ENCODE peak calls at places on chromosomes 7 and 10, in nine cellular contexts. One of them, this sample, is unnamed.

GRCh38 chr10:110808619-110809018 is 63.1 kb upstream of the PDCD4 start:
- DNase-seq in AG10803: no peak
- DNase-seq in SK-N-SH: no peak
- DNase-seq in PC-9: no peak
- DNase-seq in left ventricle myocardium inferior: no peak
- DNase-seq in heart right ventricle: no peak
- DNase-seq in left lung: no peak
- DNase-seq in kidney epithelial cell: no peak
- DNase-seq in HepG2: no peak
- DNase-seq in this sample: no peak

GRCh38 chr7:142749218-142749993 is at the start of gene PRSS1:
- DNase-seq in AG10803: no peak
- DNase-seq in heart right ventricle: no peak
- DNase-seq in left lung: no peak
- DNase-seq in PC-9: peak; percentile 74
- DNase-seq in left ventricle myocardium inferior: no peak
- DNase-seq in SK-N-SH: no peak
- DNase-seq in HepG2: no peak
- DNase-seq in kidney epithelial cell: no peak
- DNase-seq in this sample: no peak

GRCh38 chr7:108448777-108449576 is 7.3 kb downstream of the NRCAM start:
- DNase-seq in kidney epithelial cell: no peak
- DNase-seq in HepG2: no peak
- DNase-seq in SK-N-SH: peak; percentile 22
- DNase-seq in heart right ventricle: no peak
- DNase-seq in left lung: no peak
- DNase-seq in AG10803: no peak
- DNase-seq in left ventricle myocardium inferior: no peak
- DNase-seq in PC-9: no peak
- DNase-seq in this sample: no peak

GRCh38 chr10:76282122-76283030 is 851.0 kb downstream of the LRMDA start:
- DNase-seq in left ventricle myocardium inferior: no peak
- DNase-seq in SK-N-SH: peak; percentile 65
- DNase-seq in left lung: no peak
- DNase-seq in AG10803: peak; percentile 28
- DNase-seq in PC-9: no peak
- DNase-seq in kidney epithelial cell: no peak
- DNase-seq in heart right ventricle: no peak
- DNase-seq in HepG2: no peak
- DNase-seq in this sample: peak; percentile 55

GRCh38 chr7:2110586-2111396 is 122.0 kb downstream of the MAD1L1 start:
- DNase-seq in left lung: no peak
- DNase-seq in AG10803: no peak
- DNase-seq in SK-N-SH: no peak
- DNase-seq in HepG2: peak; percentile 93
- DNase-seq in PC-9: no peak
- DNase-seq in kidney epithelial cell: no peak
- DNase-seq in heart right ventricle: no peak
- DNase-seq in left ventricle myocardium inferior: no peak
- DNase-seq in this sample: peak; percentile 13

GRCh38 chr10:35564276-35564982 is 40.7 kb upstream of the GJD4 start:
- DNase-seq in left lung: no peak
- DNase-seq in PC-9: no peak
- DNase-seq in SK-N-SH: no peak
- DNase-seq in left ventricle myocardium inferior: peak; percentile 24
- DNase-seq in HepG2: no peak
- DNase-seq in kidney epithelial cell: no peak
- DNase-seq in AG10803: peak; percentile 69
- DNase-seq in heart right ventricle: peak; percentile 29
- DNase-seq in this sample: peak; percentile 52

GRCh38 chr7:151671514-151671913 is 151.8 kb upstream of the RHEB start:
- DNase-seq in left lung: no peak
- DNase-seq in kidney epithelial cell: no peak
- DNase-seq in SK-N-SH: no peak
- DNase-seq in left ventricle myocardium inferior: no peak
- DNase-seq in HepG2: no peak
- DNase-seq in PC-9: peak; percentile 49
- DNase-seq in AG10803: no peak
- DNase-seq in heart right ventricle: no peak
- DNase-seq in this sample: peak; percentile 63

GRCh38 chr7:27842851-27843250 is 102.9 kb downstream of the TAX1BP1 start:
- DNase-seq in heart right ventricle: no peak
- DNase-seq in HepG2: no peak
- DNase-seq in left lung: no peak
- DNase-seq in kidney epithelial cell: no peak
- DNase-seq in left ventricle myocardium inferior: no peak
- DNase-seq in AG10803: no peak
- DNase-seq in PC-9: no peak
- DNase-seq in SK-N-SH: peak; percentile 15
- DNase-seq in this sample: no peak

GRCh38 chr7:31493714-31494181 is 20.1 kb upstream of the ITPRID1 start:
- DNase-seq in heart right ventricle: no peak
- DNase-seq in left ventricle myocardium inferior: no peak
- DNase-seq in kidney epithelial cell: peak; percentile 57
- DNase-seq in SK-N-SH: no peak
- DNase-seq in AG10803: no peak
- DNase-seq in left lung: no peak
- DNase-seq in PC-9: peak; percentile 77
- DNase-seq in HepG2: peak; percentile 2
- DNase-seq in this sample: peak; percentile 8

GRCh38 chr10:59216178-59216869 is 39.9 kb downstream of the PHYHIPL start:
- DNase-seq in kidney epithelial cell: no peak
- DNase-seq in HepG2: peak; percentile 56
- DNase-seq in SK-N-SH: no peak
- DNase-seq in left lung: no peak
- DNase-seq in heart right ventricle: no peak
- DNase-seq in left ventricle myocardium inferior: no peak
- DNase-seq in PC-9: no peak
- DNase-seq in AG10803: no peak
- DNase-seq in this sample: no peak

GRCh38 chr10:17147884-17148494 is 18.4 kb upstream of the CUBN start:
- DNase-seq in kidney epithelial cell: peak; percentile 5
- DNase-seq in PC-9: no peak
- DNase-seq in HepG2: peak; percentile 38
- DNase-seq in AG10803: no peak
- DNase-seq in SK-N-SH: no peak
- DNase-seq in left ventricle myocardium inferior: no peak
- DNase-seq in heart right ventricle: no peak
- DNase-seq in left lung: no peak
- DNase-seq in this sample: no peak

GRCh38 chr10:95319239-95319638 is 28.4 kb upstream of the PDLIM1 start:
- DNase-seq in left ventricle myocardium inferior: no peak
- DNase-seq in left lung: no peak
- DNase-seq in AG10803: no peak
- DNase-seq in kidney epithelial cell: no peak
- DNase-seq in PC-9: no peak
- DNase-seq in SK-N-SH: no peak
- DNase-seq in heart right ventricle: no peak
- DNase-seq in HepG2: no peak
- DNase-seq in this sample: no peak

DNA sequence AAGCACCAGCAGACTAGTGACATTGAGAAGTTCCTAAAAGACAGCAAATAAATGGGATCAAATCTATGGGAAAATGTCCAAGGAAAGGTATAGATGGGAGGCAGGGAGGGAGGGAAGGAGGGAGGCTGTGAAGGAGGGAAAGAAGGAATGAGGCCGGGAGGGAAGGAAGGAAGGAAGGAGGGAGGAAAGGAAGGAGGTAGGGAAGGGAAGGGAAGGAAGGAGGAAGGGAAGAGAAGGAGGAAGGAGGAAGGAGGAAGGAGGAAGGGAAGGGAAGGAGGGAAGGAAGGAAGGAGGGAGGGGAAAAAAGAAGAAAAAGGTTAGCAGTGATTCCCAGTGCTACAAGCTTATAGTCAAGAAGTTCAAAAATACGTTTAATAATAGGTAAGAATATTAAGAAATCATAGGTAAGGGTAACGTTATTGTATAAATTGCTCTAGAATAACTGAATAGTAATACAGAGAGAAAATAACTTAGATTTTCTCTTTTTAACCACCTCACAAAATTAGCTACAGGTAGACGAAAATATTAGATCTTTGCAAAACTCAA is 106.9 kb downstream of the LMBR1 start:
- DNase-seq in kidney epithelial cell: no peak
- DNase-seq in SK-N-SH: no peak
- DNase-seq in heart right ventricle: no peak
- DNase-seq in left ventricle myocardium inferior: no peak
- DNase-seq in left lung: no peak
- DNase-seq in PC-9: no peak
- DNase-seq in AG10803: no peak
- DNase-seq in HepG2: no peak
- DNase-seq in this sample: no peak
- TF ChIP-seq CTCF in kidney epithelial cell: no peak
- TF ChIP-seq CTCF in SK-N-SH: no peak
- TF ChIP-seq CTCF in heart right ventricle: no peak
- TF ChIP-seq CTCF in left ventricle myocardium inferior: no peak
- TF ChIP-seq CTCF in left lung: no peak
- TF ChIP-seq CTCF in PC-9: no peak
- TF ChIP-seq CTCF in AG10803: no peak
- TF ChIP-seq CTCF in HepG2: no peak
- TF ChIP-seq CTCF in this sample: no peak

GRCh38 chr7:123846217-123846891 is 1.4 kb downstream of the HYAL4 start:
- DNase-seq in kidney epithelial cell: no peak
- DNase-seq in AG10803: no peak
- DNase-seq in left ventricle myocardium inferior: no peak
- DNase-seq in SK-N-SH: no peak
- DNase-seq in left lung: no peak
- DNase-seq in PC-9: peak; percentile 71
- DNase-seq in HepG2: no peak
- DNase-seq in heart right ventricle: no peak
- DNase-seq in this sample: peak; percentile 6
- H3K4me3 ChIP-seq in kidney epithelial cell: no peak overlapping the region
- H3K4me3 ChIP-seq in AG10803: no peak overlapping the region
- H3K4me3 ChIP-seq in left ventricle myocardium inferior: no peak overlapping the region
- H3K4me3 ChIP-seq in SK-N-SH: no peak overlapping the region
- H3K4me3 ChIP-seq in left lung: no peak overlapping the region
- H3K4me3 ChIP-seq in PC-9: no peak overlapping the region
- H3K4me3 ChIP-seq in HepG2: no peak overlapping the region
- H3K4me3 ChIP-seq in heart right ventricle: no peak overlapping the region
- H3K4me3 ChIP-seq in this sample: no peak overlapping the region

GRCh38 chr7:155943251-155943899 is 131.1 kb upstream of the SHH start:
- DNase-seq in PC-9: no peak
- DNase-seq in HepG2: no peak
- DNase-seq in AG10803: no peak
- DNase-seq in SK-N-SH: no peak
- DNase-seq in left lung: no peak
- DNase-seq in kidney epithelial cell: no peak
- DNase-seq in left ventricle myocardium inferior: no peak
- DNase-seq in heart right ventricle: no peak
- DNase-seq in this sample: no peak

GRCh38 chr7:155947051-155947450 is 134.8 kb upstream of the SHH start:
- DNase-seq in SK-N-SH: no peak
- DNase-seq in PC-9: peak; percentile 81
- DNase-seq in heart right ventricle: no peak
- DNase-seq in left lung: no peak
- DNase-seq in left ventricle myocardium inferior: no peak
- DNase-seq in kidney epithelial cell: peak; percentile 69
- DNase-seq in AG10803: no peak
- DNase-seq in HepG2: no peak
- DNase-seq in this sample: no peak

GRCh38 chr7:155948423-155948822 is 136.2 kb upstream of the SHH start:
- DNase-seq in HepG2: no peak
- DNase-seq in kidney epithelial cell: no peak
- DNase-seq in left ventricle myocardium inferior: no peak
- DNase-seq in AG10803: no peak
- DNase-seq in SK-N-SH: no peak
- DNase-seq in heart right ventricle: no peak
- DNase-seq in PC-9: no peak
- DNase-seq in left lung: no peak
- DNase-seq in this sample: no peak

GRCh38 chr7:155944901-155945300 is 132.6 kb upstream of the SHH start:
- DNase-seq in heart right ventricle: no peak
- DNase-seq in HepG2: no peak
- DNase-seq in PC-9: no peak
- DNase-seq in left ventricle myocardium inferior: no peak
- DNase-seq in kidney epithelial cell: no peak
- DNase-seq in AG10803: no peak
- DNase-seq in left lung: no peak
- DNase-seq in SK-N-SH: no peak
- DNase-seq in this sample: no peak

DNA sequence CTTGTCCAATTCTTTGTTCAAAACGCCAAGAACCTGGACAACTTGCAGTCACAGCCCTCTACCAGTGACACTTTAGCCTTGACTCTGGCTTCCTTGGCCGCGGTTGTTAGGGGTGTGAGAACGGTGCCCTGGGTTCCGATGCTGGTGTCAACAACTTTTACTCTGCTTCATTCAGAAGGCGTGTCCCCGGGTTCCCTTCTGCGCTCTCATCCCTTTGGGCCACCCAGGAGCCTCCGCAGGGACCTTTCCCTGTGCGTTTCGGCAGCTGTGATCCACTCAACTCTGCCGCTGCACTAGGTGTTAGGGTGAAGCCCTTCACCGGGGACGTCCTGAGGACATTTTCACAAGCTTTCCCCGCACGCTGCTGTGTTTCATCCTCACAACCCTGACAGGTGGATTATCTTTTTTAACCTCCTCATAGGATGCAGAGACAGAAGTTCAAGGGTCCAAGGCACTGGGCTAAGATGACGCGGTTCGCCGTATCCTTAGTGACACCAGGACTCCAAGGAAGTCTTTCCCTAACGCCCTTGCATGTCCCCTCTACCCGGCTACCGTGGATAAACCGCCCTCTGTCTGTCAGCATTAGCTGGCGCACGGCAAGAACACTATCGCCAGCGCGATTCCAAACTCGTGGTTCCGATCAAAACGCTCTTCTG is 133.5 kb upstream of the SHH start:
- DNase-seq in left ventricle myocardium inferior: no peak
- DNase-seq in left lung: no peak
- DNase-seq in HepG2: no peak
- DNase-seq in kidney epithelial cell: no peak
- DNase-seq in AG10803: no peak
- DNase-seq in heart right ventricle: no peak
- DNase-seq in SK-N-SH: no peak
- DNase-seq in PC-9: no peak
- DNase-seq in this sample: no peak
- TF ChIP-seq CTCF in left ventricle myocardium inferior: no peak
- TF ChIP-seq CTCF in left lung: no peak
- TF ChIP-seq CTCF in HepG2: no peak
- TF ChIP-seq CTCF in kidney epithelial cell: no peak
- TF ChIP-seq CTCF in AG10803: no peak
- TF ChIP-seq CTCF in heart right ventricle: no peak
- TF ChIP-seq CTCF in SK-N-SH: no peak
- TF ChIP-seq CTCF in PC-9: no peak
- TF ChIP-seq CTCF in this sample: no peak

DNA sequence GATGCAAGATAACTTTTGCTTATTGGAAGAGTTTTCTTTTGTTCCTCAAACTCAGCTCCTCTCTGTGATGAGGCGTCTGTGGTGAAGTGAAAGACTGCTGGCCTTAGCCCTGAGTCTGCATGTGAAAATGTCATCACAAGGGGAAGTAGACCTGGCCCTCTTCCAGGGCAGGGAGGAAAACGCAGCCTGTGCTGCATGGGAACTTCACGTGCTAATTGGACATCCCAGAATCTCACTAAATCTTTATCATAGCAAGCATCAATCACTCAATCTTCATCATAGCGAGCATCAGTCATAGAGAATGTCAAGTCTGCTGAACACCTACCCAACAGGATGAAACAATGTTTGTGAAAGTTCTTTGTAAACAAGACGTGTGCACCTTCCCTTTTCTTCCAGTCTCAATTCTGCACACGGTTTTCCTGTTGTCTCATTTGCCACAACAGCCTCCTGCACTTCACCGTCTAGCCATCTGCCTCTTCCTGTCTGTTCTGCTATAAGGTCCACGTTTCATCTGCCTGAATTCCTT is 314.6 kb downstream of the FRMD4A start:
- DNase-seq in kidney epithelial cell: no peak
- DNase-seq in left lung: no peak
- DNase-seq in AG10803: peak; percentile 46
- DNase-seq in heart right ventricle: peak; percentile 83
- DNase-seq in SK-N-SH: no peak
- DNase-seq in HepG2: no peak
- DNase-seq in left ventricle myocardium inferior: peak; percentile 64
- DNase-seq in PC-9: no peak
- DNase-seq in this sample: peak; percentile 31
- H3K4me3 ChIP-seq in kidney epithelial cell: no peak overlapping the region
- H3K4me3 ChIP-seq in left lung: no peak overlapping the region
- H3K4me3 ChIP-seq in AG10803: no peak overlapping the region
- H3K4me3 ChIP-seq in heart right ventricle: no peak overlapping the region
- H3K4me3 ChIP-seq in SK-N-SH: no peak overlapping the region
- H3K4me3 ChIP-seq in HepG2: no peak overlapping the region
- H3K4me3 ChIP-seq in left ventricle myocardium inferior: no peak overlapping the region
- H3K4me3 ChIP-seq in PC-9: no peak overlapping the region
- H3K4me3 ChIP-seq in this sample: no peak overlapping the region